ENCODE peak calls at places on chromosomes 11 and 22, in four cellular contexts. H is A549, C is GM12865, V is PC-9. N is an unnamed sample.

GRCh38 chr11:94897330-94897768 is 76.0 kb downstream of the CWC15 start:
- DNase-seq in H (peak; percentile 42), C (peak; percentile 45), V (peak; percentile 39), N (no peak)

GRCh38 chr11:75461136-75461535 is 28.1 kb upstream of the KLHL35 start:
- DNase-seq in H (no peak), C (no peak), V (no peak), N (no peak)

GRCh38 chr11:9179141-9179540 is 86.0 kb downstream of the DENND5A start:
- DNase-seq in H (no peak), C (no peak), V (no peak), N (no peak)

GRCh38 chr22:35418088-35418487 is 18.1 kb downstream of the MCM5 start:
- DNase-seq in H (no peak), C (no peak), V (no peak), N (no peak)

GRCh38 chr11:122634507-122634906 is 21.0 kb upstream of the UBASH3B start:
- DNase-seq in H (no peak), C (no peak), V (peak; percentile 40), N (no peak)

GRCh38 chr11:69620663-69621290 is 20.2 kb upstream of the CCND1 start:
- DNase-seq in H (no peak), C (no peak), V (no peak), N (no peak)

GRCh38 chr22:49575703-49576081 is 252.0 kb downstream of the BRD1 start:
- DNase-seq in H (no peak), C (no peak), V (no peak), N (no peak)

GRCh38 chr11:46240371-46240770 is 37.1 kb upstream of the CREB3L1 start:
- DNase-seq in H (no peak), C (no peak), V (no peak), N (no peak)

GRCh38 chr22:41994506-41994905 is 4.1 kb upstream of the WBP2NL start:
- DNase-seq in H (no peak), C (no peak), V (no peak), N (no peak)

GRCh38 chr11:796565-797299 is 1.3 kb downstream of the SLC25A22 start:
- DNase-seq in H (no peak), C (no peak), V (no peak), N (no peak)

GRCh38 chr11:114619659-114620173 is 24.1 kb upstream of the NXPE4 start:
- DNase-seq in H (no peak), C (peak; percentile 83), V (no peak), N (no peak)

GRCh38 chr11:76667271-76667818 is 3.2 kb downstream of the LRRC32 start:
- DNase-seq in H (no peak), C (no peak), V (no peak), N (no peak)

GRCh38 chr11:100328626-100329340 is 358.3 kb upstream of the ARHGAP42 start:
- DNase-seq in H (peak; percentile 22), C (peak; percentile 16), V (peak; percentile 54), N (no peak)

GRCh38 chr11:101323997-101324396 is 194.4 kb upstream of the PGR start:
- DNase-seq in H (peak; percentile 1), C (peak; percentile 9), V (no peak), N (no peak)

DNA sequence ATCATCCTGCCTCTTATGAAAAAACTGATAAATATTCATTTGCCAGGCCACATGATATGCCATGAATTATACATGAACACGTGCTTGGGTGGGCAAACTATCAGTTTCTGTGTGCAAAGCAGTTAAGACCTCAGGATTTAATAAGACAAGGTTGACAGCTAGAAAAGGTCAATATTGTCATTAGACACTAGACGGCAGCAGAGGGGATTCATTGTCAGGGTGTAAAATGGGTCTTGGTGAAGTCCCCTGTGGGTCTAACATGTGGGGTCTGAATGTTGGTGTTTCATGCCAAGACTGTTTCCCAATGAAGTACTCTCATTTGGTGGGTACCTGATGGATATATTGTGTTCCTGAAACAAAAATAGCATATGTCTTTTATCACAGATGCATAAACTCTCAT is 111.9 kb downstream of the MYO18B start:
- DNase-seq in H (peak; percentile 19), C (peak; percentile 40), V (no peak), N (no peak)
- TF ChIP-seq CTCF in H (no peak), C (peak; percentile 52), V (peak; percentile 36), N (peak; percentile 75)

DNA sequence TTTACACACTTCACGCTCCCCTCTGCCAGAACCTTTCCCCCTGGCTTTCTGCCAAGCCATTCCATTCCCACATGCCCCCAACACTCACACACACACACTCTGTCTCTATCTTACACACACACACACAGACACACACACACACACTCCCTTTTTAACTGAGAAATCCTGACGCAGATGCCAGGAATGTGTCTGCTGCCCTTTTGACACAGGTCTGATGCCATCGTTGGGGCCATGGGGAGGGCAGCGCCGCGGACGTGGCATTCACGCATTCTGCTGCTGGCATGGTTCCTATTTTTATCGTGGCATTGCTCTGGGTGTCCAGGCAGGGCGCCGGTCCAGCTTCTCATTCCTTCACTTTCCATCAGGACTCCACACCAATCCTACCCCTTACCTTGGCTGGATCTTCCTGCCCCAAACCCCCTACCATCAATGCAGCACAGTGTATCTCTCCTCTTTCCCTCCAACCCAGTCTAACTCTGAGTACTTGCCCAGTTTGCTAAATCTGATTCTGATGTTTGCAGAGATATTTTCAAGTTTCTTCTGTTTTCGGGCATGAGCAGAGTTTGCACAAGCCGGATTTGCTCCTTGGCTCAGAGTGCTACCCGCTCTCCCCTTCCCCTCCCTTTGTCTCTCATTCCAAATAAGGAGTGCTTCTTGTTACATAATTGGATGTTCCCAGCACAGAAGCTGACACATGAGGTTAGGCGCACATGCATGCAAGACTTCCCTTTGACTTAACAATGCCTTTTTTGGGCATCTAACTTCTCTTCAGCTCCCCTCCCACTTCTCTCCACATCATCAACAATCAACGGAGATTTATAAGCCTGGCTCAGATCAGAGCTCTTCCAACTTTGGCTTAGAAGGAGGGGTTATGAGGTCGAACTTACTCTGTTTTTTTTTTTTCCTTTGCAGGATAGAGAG is 18.8 kb downstream of the SNX19 start:
- DNase-seq in H (peak; percentile 81), C (no peak), V (peak; percentile 87), N (no peak)
- H3K4me3 ChIP-seq in H (no peak overlapping the region), C (no peak overlapping the region), V (no peak overlapping the region), N (no peak overlapping the region)

GRCh38 chr11:95968585-95968984 is 44.7 kb upstream of the MTMR2 start:
- DNase-seq in H (no peak), C (no peak), V (no peak), N (no peak)
- TF ChIP-seq CTCF in H (no peak), C (no peak), V (peak; percentile 56), N (peak; percentile 14)

GRCh38 chr11:62792193-62792575 is 378 bp upstream of the TMEM223 start:
- DNase-seq in H (no peak), C (no peak), V (no peak), N (no peak)
- H3K4me3 ChIP-seq in H (peak overlapping the region; percentile 83), C (peak overlapping the region; percentile 85), V (peak overlapping the region; percentile 93), N (peak overlapping the region; percentile 7)

DNA sequence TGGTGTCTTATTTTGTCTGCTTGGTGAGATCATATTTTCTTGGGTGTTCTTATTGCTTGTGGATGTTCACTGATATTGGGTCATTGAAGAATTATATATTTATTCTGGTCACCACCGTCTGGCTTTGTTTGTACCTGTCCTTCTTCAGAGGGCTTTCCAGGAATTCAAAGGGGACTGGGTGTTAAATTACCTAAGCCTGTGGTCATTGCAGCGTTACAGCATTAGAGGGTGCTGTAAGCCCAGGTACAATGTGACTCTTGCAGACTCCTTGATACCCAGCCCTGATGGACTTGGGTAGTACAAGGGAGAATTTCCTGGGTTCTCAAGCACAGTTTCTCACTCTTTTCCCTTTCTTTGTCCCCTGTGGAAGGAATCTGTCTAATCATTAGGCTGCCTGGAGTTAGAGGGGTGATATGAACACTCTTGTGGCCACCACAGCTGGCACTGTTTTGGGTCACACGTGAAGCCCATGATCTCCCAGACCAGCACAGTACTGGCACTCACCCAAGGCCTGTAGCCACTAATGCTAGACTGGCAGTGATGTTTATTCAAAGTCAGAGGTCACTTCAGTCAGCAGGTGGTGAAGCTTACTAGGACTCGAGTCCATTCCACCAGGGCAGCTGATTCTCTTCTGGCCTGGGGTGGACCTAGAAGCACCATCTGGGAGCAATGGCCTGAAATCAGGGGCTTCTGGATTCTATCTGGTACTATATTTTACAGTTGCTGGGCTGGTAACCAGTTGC is 56.1 kb upstream of the NARS2 start:
- DNase-seq in H (no peak), C (no peak), V (no peak), N (no peak)
- TF ChIP-seq CTCF in H (no peak), C (no peak), V (peak; percentile 29), N (no peak)

DNA sequence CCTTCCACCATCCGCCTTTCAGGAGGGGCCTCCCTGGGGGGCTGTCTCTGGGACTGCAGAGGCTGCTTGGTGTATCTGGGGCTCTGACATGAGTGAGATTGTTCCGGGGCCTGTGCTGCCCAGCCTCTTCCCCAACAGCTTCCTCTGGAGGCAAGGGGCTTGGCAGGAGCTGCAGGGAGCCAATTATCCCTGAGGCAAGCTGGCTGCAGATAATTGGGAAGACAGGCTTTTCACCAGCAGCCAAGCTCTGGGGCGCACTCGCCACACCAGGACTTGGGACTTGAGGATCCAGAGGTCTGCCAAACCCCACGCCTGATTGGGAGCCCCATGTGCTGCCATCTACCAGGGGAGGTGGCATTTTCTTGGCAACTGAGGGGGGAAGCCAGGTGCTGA is 15.6 kb upstream of the RTN4R start:
- DNase-seq in H (no peak), C (no peak), V (no peak), N (no peak)
- H3K4me3 ChIP-seq in H (no peak overlapping the region), C (no peak overlapping the region), V (no peak overlapping the region), N (no peak overlapping the region)

DNA sequence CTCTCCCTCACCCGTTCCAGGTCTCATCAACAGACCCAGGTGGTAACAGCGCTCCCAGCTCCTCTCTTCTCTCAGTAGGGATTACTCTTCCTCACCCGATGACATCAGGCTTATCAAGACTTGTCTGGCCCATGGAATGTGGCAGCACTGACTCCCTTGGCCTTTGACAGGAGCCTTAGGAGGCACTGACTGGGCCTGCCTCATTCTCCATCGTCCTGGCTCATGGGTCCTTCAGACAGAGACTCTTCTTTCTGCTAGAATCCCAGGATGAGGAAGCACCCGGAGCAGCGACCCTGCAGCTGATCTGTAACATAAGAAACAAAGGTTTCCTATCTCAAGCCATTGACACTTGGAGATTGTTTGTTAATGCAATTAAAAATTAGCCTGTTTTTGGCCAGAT is 1063.6 kb downstream of the TBC1D22A start:
- DNase-seq in H (no peak), C (no peak), V (no peak), N (no peak)
- TF ChIP-seq CTCF in H (no peak), C (no peak), V (no peak), N (no peak)

N was measured in GM12864.